ENCODE peak calls at places on chromosomes 7 and 10, in four cellular contexts. J, Y, W and F are unnamed samples.

GRCh38 chr10:119191881-119192280 is 13.3 kb upstream of the PRDX3 start:
- DNase-seq in Y (no peak), W (no peak), J (no peak), F (no peak)

GRCh38 chr7:8037151-8037550 is 68.6 kb downstream of the GLCCI1 start:
- DNase-seq in W (no peak), Y (no peak), J (no peak), F (no peak)

GRCh38 chr7:31327071-31327470 is 13.5 kb downstream of the NEUROD6 start:
- DNase-seq in J (no peak), W (no peak), Y (no peak), F (no peak)

GRCh38 chr10:59284111-59284975 is 78.0 kb downstream of the FAM13C start:
- DNase-seq in J (no peak), Y (no peak), W (no peak), F (no peak)

GRCh38 chr10:131086511-131086910 is 225.0 kb downstream of the TCERG1L start:
- DNase-seq in J (no peak), W (no peak), Y (no peak), F (no peak)

GRCh38 chr10:89373916-89374711 is 3.7 kb upstream of the IFIT1B start:
- DNase-seq in Y (peak; percentile 86), J (peak; percentile 92), W (no peak), F (peak; percentile 84)

GRCh38 chr7:140197938-140198337 is 21.2 kb upstream of the KDM7A start:
- DNase-seq in W (no peak), Y (no peak), J (no peak), F (no peak)

GRCh38 chr10:37754538-37755323 is 102.7 kb downstream of the ZNF248 start:
- DNase-seq in J (no peak), Y (no peak), W (no peak), F (no peak)

GRCh38 chr10:6647811-6648526 is 67.9 kb upstream of the PRKCQ start:
- DNase-seq in J (no peak), Y (peak; percentile 25), W (peak; percentile 37), F (no peak)

GRCh38 chr10:129730272-129730992 is 233.6 kb downstream of the EBF3 start:
- DNase-seq in W (no peak), Y (no peak), J (no peak), F (no peak)

GRCh38 chr7:151009340-151010001 is 14.8 kb downstream of the ATG9B start:
- DNase-seq in W (no peak), J (no peak), Y (no peak), F (peak; percentile 84)
- H3K4me1 ChIP-seq in W (peaks cover 75% of the 10 kb centered on the region), J (peaks cover 38% of the 10 kb centered on the region), Y (peaks cover 21% of the 10 kb centered on the region), F (peaks cover 9% of the 10 kb centered on the region)

DNA sequence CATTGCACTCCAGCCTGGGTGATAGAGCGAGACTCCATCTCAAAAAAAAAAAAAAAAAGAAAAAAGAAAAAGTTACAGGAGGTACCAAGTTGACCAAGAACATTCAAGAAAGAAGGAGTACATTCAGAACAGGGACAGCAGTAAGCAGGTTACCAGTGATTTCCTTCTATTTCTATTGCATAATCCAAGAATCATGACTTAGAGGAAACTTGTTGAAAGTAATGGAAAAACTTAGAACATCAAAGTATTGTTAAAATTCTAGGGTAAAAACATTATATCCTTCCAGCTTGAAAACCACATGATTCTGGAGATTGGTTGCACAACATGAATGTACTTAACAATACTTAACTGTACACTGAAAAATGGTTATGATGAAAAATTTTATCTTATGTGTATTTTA is 25.2 kb downstream of the RAPGEF5 start:
- DNase-seq in W (no peak), J (no peak), Y (no peak), F (no peak)
- H3K4me1 ChIP-seq in W (no peaks in the 10 kb centered on the region), J (peaks cover 14% of the 10 kb centered on the region), Y (no peaks in the 10 kb centered on the region), F (no peaks in the 10 kb centered on the region)

DNA sequence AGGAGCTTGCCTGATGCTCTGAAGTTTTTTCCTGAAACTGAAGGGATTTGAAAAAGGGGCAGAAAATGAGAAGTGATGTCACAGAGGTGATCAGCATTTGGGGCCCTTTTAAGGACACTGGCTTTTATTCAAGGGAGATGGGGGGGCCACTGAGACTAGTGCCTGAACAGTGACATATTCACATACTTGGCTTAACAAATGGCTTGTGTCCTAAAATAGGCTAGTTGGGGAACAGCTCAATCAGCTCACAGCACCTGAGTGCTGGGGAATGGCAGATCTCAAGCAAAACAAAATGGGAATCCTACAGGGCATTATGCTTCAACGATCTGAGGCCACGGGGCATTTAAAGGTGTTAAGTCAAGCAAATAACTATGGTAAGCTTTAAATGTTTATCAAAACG is 90.1 kb downstream of the UBE2H start:
- DNase-seq in Y (no peak), W (no peak), J (no peak), F (no peak)
- H3K4me1 ChIP-seq in Y (peaks cover 17% of the 10 kb centered on the region), W (no peaks in the 10 kb centered on the region), J (peaks cover 67% of the 10 kb centered on the region), F (peaks cover 42% of the 10 kb centered on the region)

GRCh38 chr7:116740758-116741462 is 68.9 kb downstream of the MET start:
- DNase-seq in Y (no peak), W (no peak), J (no peak), F (no peak)
- H3K4me1 ChIP-seq in Y (peaks cover 10% of the 10 kb centered on the region), W (no peaks in the 10 kb centered on the region), J (peaks cover 8% of the 10 kb centered on the region), F (peaks cover 30% of the 10 kb centered on the region)

DNA sequence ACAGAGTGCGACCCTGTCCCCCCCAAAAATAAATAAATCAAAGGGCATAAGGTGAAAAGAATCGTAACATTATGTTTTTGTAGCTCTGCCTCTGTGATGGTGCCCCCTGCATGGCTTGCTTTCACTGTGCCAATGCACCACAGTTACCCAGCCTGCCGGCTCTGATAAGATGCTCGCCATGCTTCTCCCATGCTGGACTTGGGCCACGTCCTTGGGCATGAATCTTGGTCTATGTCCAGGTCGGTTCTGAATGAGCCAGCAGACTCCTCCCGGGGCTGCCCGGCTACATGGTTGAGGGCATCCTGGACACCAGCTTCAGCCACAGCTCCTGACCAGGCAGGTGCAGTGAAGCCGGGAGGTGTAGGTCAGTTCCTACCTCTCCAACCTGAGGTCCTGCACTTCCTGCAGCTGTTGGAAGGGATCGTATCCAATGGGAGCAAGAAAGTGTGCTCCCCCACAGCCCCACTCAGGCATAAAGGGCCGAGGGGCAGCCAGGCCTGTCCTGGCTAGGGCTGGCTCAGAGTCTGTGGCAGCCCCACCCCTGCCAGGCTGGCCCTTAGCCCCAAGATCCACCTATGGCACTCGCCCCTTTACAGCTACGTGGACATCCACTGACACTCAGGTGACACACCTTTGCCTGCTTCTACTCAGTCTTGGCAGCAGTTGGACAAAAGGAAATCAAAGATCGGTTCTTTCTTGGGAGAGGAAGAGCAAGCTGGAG is 34.1 kb downstream of the CHST3 start:
- DNase-seq in Y (no peak), J (no peak), W (no peak), F (peak; percentile 23)
- H3K4me1 ChIP-seq in Y (peaks cover 33% of the 10 kb centered on the region), J (peaks cover 64% of the 10 kb centered on the region), W (no peaks in the 10 kb centered on the region), F (peaks cover 31% of the 10 kb centered on the region)

GRCh38 chr10:22648547-22648961 is 65.8 kb downstream of the PIP4K2A start:
- DNase-seq in Y (peak; percentile 79), J (no peak), W (no peak), F (no peak)

GRCh38 chr10:22649390-22649841 is 65.0 kb downstream of the PIP4K2A start:
- DNase-seq in Y (no peak), W (no peak), J (no peak), F (no peak)

GRCh38 chr10:22649977-22650376 is 64.4 kb downstream of the PIP4K2A start:
- DNase-seq in J (no peak), W (no peak), Y (no peak), F (no peak)

GRCh38 chr10:22652988-22653431 is 61.4 kb downstream of the PIP4K2A start:
- DNase-seq in Y (no peak), W (no peak), J (no peak), F (no peak)

GRCh38 chr10:22651276-22651980 is 63.0 kb downstream of the PIP4K2A start:
- DNase-seq in J (no peak), Y (no peak), W (no peak), F (no peak)
- H3K4me1 ChIP-seq in J (peaks cover 32% of the 10 kb centered on the region), Y (peaks cover 29% of the 10 kb centered on the region), W (peaks cover 95% of the 10 kb centered on the region), F (peaks cover 20% of the 10 kb centered on the region)

DNA sequence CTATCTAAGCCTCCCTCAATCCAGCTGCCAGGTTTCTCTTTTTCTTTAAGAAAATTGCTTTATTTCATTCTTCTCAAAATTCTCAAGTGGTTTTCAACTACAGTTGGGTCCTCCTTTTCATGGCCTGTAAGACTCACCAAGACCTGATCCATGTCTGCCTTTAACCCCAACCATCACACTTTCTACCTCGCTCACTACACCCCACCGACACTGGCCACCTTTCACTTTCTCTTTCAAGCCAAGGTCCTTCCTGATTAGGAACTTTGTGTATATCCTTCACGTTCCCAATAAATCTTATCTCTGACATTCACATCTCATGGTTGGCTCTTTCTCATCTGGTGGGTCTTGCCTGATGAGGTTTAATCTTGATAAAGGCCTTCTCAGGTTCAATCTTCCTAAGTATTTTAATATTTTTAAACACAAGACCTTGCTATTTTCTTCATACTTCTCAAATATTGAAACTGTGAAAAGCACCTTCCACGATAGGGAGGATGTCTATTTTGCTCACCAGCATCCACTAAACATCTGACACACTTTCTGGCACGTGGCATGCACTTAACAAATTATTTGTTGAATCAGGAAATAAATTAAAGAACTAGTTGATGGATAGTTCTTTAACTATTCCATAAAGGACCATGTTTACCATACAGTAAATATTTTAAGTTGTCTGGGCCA is 624.8 kb downstream of the GRID1 start:
- DNase-seq in Y (no peak), J (no peak), W (no peak), F (no peak)
- H3K4me1 ChIP-seq in Y (no peaks in the 10 kb centered on the region), J (no peaks in the 10 kb centered on the region), W (no peaks in the 10 kb centered on the region), F (no peaks in the 10 kb centered on the region)

DNA sequence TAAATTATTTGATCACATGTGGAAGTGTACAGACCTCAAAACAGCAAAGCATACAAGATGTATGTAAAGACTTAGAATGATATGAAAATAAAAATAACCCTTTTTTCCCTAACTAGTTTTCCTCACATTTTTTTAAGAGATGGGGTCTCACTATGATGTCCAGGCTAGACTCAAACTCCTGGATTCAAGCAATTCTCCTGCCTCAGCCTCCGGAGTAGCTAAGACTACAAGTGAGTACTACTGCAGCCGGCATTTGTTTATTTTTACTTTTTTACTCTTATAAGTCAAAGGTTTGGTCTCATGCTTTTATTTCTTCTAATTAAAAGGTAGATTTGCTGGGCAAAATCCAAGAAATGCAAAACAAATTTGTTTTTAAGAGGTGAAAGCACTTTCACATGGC is 124.4 kb upstream of the ASAH2 start:
- DNase-seq in Y (no peak), W (no peak), J (no peak), F (no peak)
- H3K4me1 ChIP-seq in Y (peaks cover 3% of the 10 kb centered on the region), W (peaks cover 3% of the 10 kb centered on the region), J (peaks cover 40% of the 10 kb centered on the region), F (peaks cover 11% of the 10 kb centered on the region)